ENCODE peak calls at places on chromosomes 5 and 9, in five cellular contexts. E is Calu3; P is stimulated activated CD4-positive, alpha-beta T cell treated with anti-CD3 and anti-CD28 coated beads, Interleukin-2, amount 100 ng/mL, for 48 hours; W is IMR-90; S is left colon. I is an unnamed sample.
A peak's percentile ranks its signal among the peaks of the same experiment; 100 is the strongest.

GRCh38 chr9:95189230-95190098 is 128.0 kb downstream of the FANCC start:
- DNase-seq in E (no peak), P (no peak), W (peak; percentile 91), S (no peak), I (no peak)

GRCh38 chr9:78017294-78017693 is 14.3 kb downstream of the GNAQ start:
- DNase-seq in E (no peak), P (no peak), W (no peak), S (no peak), I (no peak)

GRCh38 chr5:179203248-179203647 is 142.0 kb downstream of the ADAMTS2 start:
- DNase-seq in E (no peak), P (no peak), W (no peak), S (no peak), I (no peak)

GRCh38 chr5:174384509-174384947 is 339.0 kb downstream of the NSG2 start:
- DNase-seq in E (no peak), P (no peak), W (peak; percentile 79), S (no peak), I (peak; percentile 73)

GRCh38 chr5:144531191-144531590 is 360.5 kb downstream of the KCTD16 start:
- DNase-seq in E (no peak), P (no peak), W (no peak), S (no peak), I (no peak)

GRCh38 chr9:120384925-120385272 is 195.1 kb downstream of the CDK5RAP2 start:
- DNase-seq in E (no peak), P (no peak), W (no peak), S (no peak), I (no peak)

GRCh38 chr5:32651638-32652037 is 59.5 kb upstream of the NPR3 start:
- DNase-seq in E (no peak), P (no peak), W (no peak), S (no peak), I (no peak)

GRCh38 chr9:115764649-115765048 is 388.9 kb upstream of the PAPPA start:
- DNase-seq in E (no peak), P (no peak), W (no peak), S (no peak), I (no peak)

GRCh38 chr5:87390075-87390474 is 22.7 kb downstream of the CCNH start:
- DNase-seq in E (no peak), P (no peak), W (no peak), S (no peak), I (no peak)

GRCh38 chr5:165328856-165329255 is 1823.4 kb downstream of the MAT2B start:
- DNase-seq in E (no peak), P (no peak), W (peak; percentile 33), S (no peak), I (no peak)

GRCh38 chr9:72193478-72193881 is 44.2 kb downstream of the GDA start:
- DNase-seq in E (no peak), P (no peak), W (no peak), S (no peak), I (no peak)

GRCh38 chr9:78103971-78104433 is 72.4 kb upstream of the GNAQ start:
- DNase-seq in E (no peak), P (no peak), W (no peak), S (no peak), I (no peak)

GRCh38 chr5:115321309-115321708 is 24.9 kb upstream of the CCDC112 start:
- DNase-seq in E (peak; percentile 13), P (no peak), W (peak; percentile 23), S (no peak), I (no peak)

GRCh38 chr5:170427672-170428236 is 38.6 kb upstream of the KCNMB1 start:
- DNase-seq in E (no peak), P (no peak), W (no peak), S (no peak), I (no peak)

I was measured in type B pancreatic cell.